ENCODE peak calls at places on chromosomes 13 and 19, in eight cellular contexts. One of them, this sample, is unnamed.

GRCh38 chr13:43567608-43568007 is 219.2 kb downstream of the ENOX1 start:
- DNase-seq in MM.1S: no peak
- DNase-seq in right atrium auricular region: no peak
- DNase-seq in cardiac muscle cell: no peak
- DNase-seq in AG04450: no peak
- DNase-seq in heart right ventricle: no peak
- DNase-seq in ovary: no peak
- DNase-seq in astrocyte: no peak
- DNase-seq in this sample: peak; percentile 36

GRCh38 chr19:16324384-16325160 is at the start of gene KLF2:
- DNase-seq in MM.1S: peak; percentile 96
- DNase-seq in right atrium auricular region: peak; percentile 94
- DNase-seq in heart right ventricle: peak; percentile 97
- DNase-seq in AG04450: peak; percentile 67
- DNase-seq in cardiac muscle cell: peak; percentile 95
- DNase-seq in astrocyte: peak; percentile 77
- DNase-seq in ovary: peak; percentile 98
- DNase-seq in this sample: peak; percentile 64

GRCh38 chr13:109211616-109212015 is 574.8 kb downstream of the IRS2 start:
- DNase-seq in heart right ventricle: no peak
- DNase-seq in right atrium auricular region: no peak
- DNase-seq in AG04450: no peak
- DNase-seq in cardiac muscle cell: no peak
- DNase-seq in astrocyte: peak; percentile 25
- DNase-seq in ovary: no peak
- DNase-seq in MM.1S: no peak
- DNase-seq in this sample: peak; percentile 8

GRCh38 chr19:43406297-43406696 is 8.4 kb upstream of the TEX101 start:
- DNase-seq in AG04450: no peak
- DNase-seq in cardiac muscle cell: no peak
- DNase-seq in MM.1S: no peak
- DNase-seq in heart right ventricle: no peak
- DNase-seq in ovary: no peak
- DNase-seq in astrocyte: no peak
- DNase-seq in right atrium auricular region: no peak
- DNase-seq in this sample: no peak

GRCh38 chr13:101204270-101205011 is 211.9 kb downstream of the NALCN start:
- DNase-seq in MM.1S: no peak
- DNase-seq in astrocyte: peak; percentile 28
- DNase-seq in heart right ventricle: no peak
- DNase-seq in AG04450: no peak
- DNase-seq in cardiac muscle cell: no peak
- DNase-seq in ovary: no peak
- DNase-seq in right atrium auricular region: no peak
- DNase-seq in this sample: peak; percentile 13

GRCh38 chr13:73273737-73274136 is 214.9 kb downstream of the KLF5 start:
- DNase-seq in ovary: no peak
- DNase-seq in right atrium auricular region: no peak
- DNase-seq in heart right ventricle: no peak
- DNase-seq in astrocyte: peak; percentile 95
- DNase-seq in cardiac muscle cell: peak; percentile 3
- DNase-seq in AG04450: peak; percentile 78
- DNase-seq in MM.1S: no peak
- DNase-seq in this sample: peak; percentile 73

GRCh38 chr13:66409542-66409941 is 820.6 kb downstream of the PCDH9 start:
- DNase-seq in AG04450: no peak
- DNase-seq in ovary: no peak
- DNase-seq in astrocyte: no peak
- DNase-seq in right atrium auricular region: no peak
- DNase-seq in cardiac muscle cell: no peak
- DNase-seq in MM.1S: no peak
- DNase-seq in heart right ventricle: no peak
- DNase-seq in this sample: no peak

GRCh38 chr13:20424559-20424852 is 101.2 kb downstream of the CRYL1 start:
- DNase-seq in right atrium auricular region: no peak
- DNase-seq in astrocyte: no peak
- DNase-seq in cardiac muscle cell: no peak
- DNase-seq in MM.1S: no peak
- DNase-seq in ovary: no peak
- DNase-seq in heart right ventricle: no peak
- DNase-seq in AG04450: no peak
- DNase-seq in this sample: no peak

GRCh38 chr13:108777421-108778420 is 148.3 kb downstream of the MYO16 start:
- DNase-seq in AG04450: peak; percentile 21
- DNase-seq in right atrium auricular region: no peak
- DNase-seq in MM.1S: no peak
- DNase-seq in cardiac muscle cell: no peak
- DNase-seq in heart right ventricle: no peak
- DNase-seq in astrocyte: no peak
- DNase-seq in ovary: no peak
- DNase-seq in this sample: no peak

GRCh38 chr19:17993076-17993813 is 14.7 kb upstream of the ARRDC2 start:
- DNase-seq in ovary: no peak
- DNase-seq in AG04450: no peak
- DNase-seq in cardiac muscle cell: no peak
- DNase-seq in right atrium auricular region: no peak
- DNase-seq in heart right ventricle: no peak
- DNase-seq in astrocyte: no peak
- DNase-seq in MM.1S: no peak
- DNase-seq in this sample: no peak

GRCh38 chr19:10027158-10027997 is 14.1 kb downstream of the RDH8 start:
- DNase-seq in ovary: peak; percentile 98
- DNase-seq in MM.1S: peak; percentile 89
- DNase-seq in right atrium auricular region: peak; percentile 92
- DNase-seq in AG04450: peak; percentile 82
- DNase-seq in heart right ventricle: peak; percentile 96
- DNase-seq in astrocyte: peak; percentile 74
- DNase-seq in cardiac muscle cell: peak; percentile 96
- DNase-seq in this sample: peak; percentile 58

DNA sequence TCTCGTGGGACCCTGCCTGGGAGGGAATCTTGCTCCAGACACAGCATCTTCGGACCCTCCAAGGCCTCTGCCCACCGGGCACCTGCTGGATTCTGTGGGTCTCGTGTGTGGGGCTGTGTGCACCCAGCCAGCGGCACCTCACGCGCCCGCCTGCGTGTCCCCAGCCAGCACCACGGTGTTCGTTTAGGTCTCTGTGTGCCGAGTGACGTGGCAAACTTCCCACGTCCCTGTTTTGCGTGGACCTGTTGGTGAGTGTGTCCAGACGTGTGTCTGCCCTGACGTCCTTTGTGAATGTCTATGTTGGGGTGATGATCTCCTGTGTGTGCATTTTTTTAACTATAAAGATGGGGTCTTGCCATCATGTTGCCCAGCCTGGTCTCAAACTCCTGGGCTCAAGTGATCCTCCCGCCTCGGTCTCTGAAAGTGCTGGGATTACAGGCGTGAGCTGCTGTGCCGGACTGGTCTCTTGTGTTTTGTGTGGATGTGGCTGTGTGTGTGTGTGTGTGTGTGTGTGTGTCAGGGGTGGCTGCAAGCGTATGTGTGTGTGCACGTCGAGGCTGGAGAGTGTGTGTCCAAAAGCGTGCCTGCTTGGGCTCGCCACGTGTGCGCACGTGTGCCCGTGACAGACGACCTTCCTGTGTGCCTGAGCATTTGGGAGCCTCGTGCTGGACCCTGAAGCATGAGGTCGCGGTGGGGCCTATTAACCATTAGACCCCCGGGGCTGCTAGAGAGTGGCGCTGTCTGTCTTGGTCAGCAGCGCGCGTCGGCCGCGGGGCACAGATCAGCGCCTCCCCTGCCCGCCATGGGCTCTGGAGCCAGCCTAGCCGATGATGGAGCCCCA is 15.7 kb downstream of the ARID3A start:
- DNase-seq in heart right ventricle: no peak
- DNase-seq in cardiac muscle cell: no peak
- DNase-seq in right atrium auricular region: no peak
- DNase-seq in AG04450: no peak
- DNase-seq in MM.1S: no peak
- DNase-seq in astrocyte: no peak
- DNase-seq in ovary: no peak
- DNase-seq in this sample: no peak
- H3K4me3 ChIP-seq in heart right ventricle: peak overlapping the region; percentile 41
- H3K4me3 ChIP-seq in cardiac muscle cell: no peak overlapping the region
- H3K4me3 ChIP-seq in right atrium auricular region: peak overlapping the region; percentile 40
- H3K4me3 ChIP-seq in AG04450: no peak overlapping the region
- H3K4me3 ChIP-seq in MM.1S: no peak overlapping the region
- H3K4me3 ChIP-seq in astrocyte: no peak overlapping the region
- H3K4me3 ChIP-seq in ovary: no peak overlapping the region
- H3K4me3 ChIP-seq in this sample: peak overlapping the region; percentile 11

GRCh38 chr19:41537789-41538188 is 38.2 kb upstream of the CEACAM21 start:
- DNase-seq in MM.1S: no peak
- DNase-seq in ovary: no peak
- DNase-seq in right atrium auricular region: no peak
- DNase-seq in heart right ventricle: no peak
- DNase-seq in AG04450: no peak
- DNase-seq in cardiac muscle cell: no peak
- DNase-seq in astrocyte: no peak
- DNase-seq in this sample: no peak
- TF ChIP-seq CTCF in MM.1S: peak; percentile 60
- TF ChIP-seq CTCF in ovary: no peak
- TF ChIP-seq CTCF in right atrium auricular region: peak; percentile 63
- TF ChIP-seq CTCF in heart right ventricle: peak; percentile 62
- TF ChIP-seq CTCF in AG04450: peak; percentile 62
- TF ChIP-seq CTCF in cardiac muscle cell: peak; percentile 65
- TF ChIP-seq CTCF in astrocyte: peak; percentile 49
- TF ChIP-seq CTCF in this sample: peak; percentile 61

DNA sequence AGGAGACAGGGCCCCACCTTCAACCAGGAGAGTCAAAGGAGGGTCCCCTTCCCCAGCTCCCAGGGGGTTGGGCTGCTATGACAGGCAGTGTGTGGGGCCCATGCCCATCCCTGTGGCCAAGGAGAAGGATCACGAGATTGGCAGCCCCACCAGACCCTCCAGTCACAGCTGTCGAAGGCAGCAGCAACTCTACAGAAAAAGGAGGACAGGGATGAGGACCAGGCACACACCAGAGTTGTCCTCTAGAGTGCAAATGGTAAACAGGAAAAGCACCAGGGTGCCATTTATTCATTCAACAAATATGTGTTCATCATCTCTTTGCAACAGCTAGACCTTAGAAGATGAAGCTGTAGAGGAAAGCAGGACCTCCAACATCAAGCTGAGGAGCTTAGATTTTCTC is 4.1 kb downstream of the PTH2 start:
- DNase-seq in astrocyte: no peak
- DNase-seq in right atrium auricular region: no peak
- DNase-seq in cardiac muscle cell: no peak
- DNase-seq in heart right ventricle: no peak
- DNase-seq in AG04450: no peak
- DNase-seq in ovary: no peak
- DNase-seq in MM.1S: no peak
- DNase-seq in this sample: no peak
- H3K27me3 ChIP-seq in astrocyte: peaks cover 67% of the 10 kb centered on the region
- H3K27me3 ChIP-seq in right atrium auricular region: peaks cover 19% of the 10 kb centered on the region
- H3K27me3 ChIP-seq in cardiac muscle cell: peaks cover 27% of the 10 kb centered on the region
- H3K27me3 ChIP-seq in heart right ventricle: peaks cover 88% of the 10 kb centered on the region
- H3K27me3 ChIP-seq in AG04450: peaks cover 76% of the 10 kb centered on the region
- H3K27me3 ChIP-seq in ovary: peaks cover 9% of the 10 kb centered on the region
- H3K27me3 ChIP-seq in MM.1S: peaks cover 95% of the 10 kb centered on the region
- H3K27me3 ChIP-seq in this sample: peaks cover 54% of the 10 kb centered on the region

DNA sequence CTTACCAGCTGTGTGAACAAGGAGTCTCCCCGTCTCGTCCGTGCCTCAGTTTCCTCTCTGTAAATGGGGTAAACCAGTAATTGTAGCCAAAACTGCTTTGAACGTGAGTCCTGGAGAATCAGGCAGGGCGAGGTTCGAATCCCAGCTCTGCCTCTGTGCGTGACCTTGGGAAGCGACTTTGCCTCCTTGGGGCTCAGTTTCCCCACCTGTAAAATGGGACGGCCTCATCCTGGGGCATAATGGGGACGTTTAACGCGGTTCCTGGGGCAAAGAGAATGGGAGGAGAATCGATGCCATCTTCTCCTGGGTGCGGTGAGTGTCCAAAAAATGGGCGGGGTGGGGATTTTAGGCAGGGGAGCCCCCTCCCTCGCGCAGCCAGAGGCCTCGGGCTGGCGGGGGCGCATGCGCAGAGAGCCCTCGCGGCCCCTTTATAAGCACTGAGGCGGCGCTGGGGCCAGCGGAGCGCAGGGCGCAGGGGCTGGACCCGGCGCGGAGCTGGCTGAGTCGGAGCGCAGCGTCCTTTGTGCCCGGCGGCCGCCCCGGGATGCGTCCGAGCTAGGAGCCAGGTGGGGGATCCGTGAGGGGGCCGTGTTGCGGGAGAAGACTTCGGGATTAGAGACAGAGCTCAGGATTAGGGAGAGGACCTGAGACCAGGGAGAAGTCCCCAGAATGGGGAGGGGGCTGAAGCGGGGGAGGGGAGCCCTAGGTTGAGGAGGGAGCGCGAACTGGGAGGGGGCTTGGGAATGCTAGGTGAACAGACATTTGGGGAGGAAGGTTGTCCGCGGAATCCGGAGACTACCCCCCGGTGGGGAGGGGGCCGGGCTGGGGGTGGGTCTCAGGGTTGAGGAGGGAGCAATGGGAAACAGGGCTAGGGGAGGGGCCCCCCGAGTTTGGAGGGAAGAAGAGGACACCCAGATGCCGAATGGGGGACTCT is at the start of gene NCAN:
- DNase-seq in ovary: no peak
- DNase-seq in astrocyte: no peak
- DNase-seq in heart right ventricle: no peak
- DNase-seq in cardiac muscle cell: peak; percentile 65
- DNase-seq in MM.1S: no peak
- DNase-seq in AG04450: no peak
- DNase-seq in right atrium auricular region: no peak
- DNase-seq in this sample: no peak
- H3K4me3 ChIP-seq in ovary: no peak within 1 kb of the TSS
- H3K4me3 ChIP-seq in astrocyte: no peak within 1 kb of the TSS
- H3K4me3 ChIP-seq in heart right ventricle: no peak within 1 kb of the TSS
- H3K4me3 ChIP-seq in cardiac muscle cell: no peak within 1 kb of the TSS
- H3K4me3 ChIP-seq in MM.1S: no peak within 1 kb of the TSS
- H3K4me3 ChIP-seq in AG04450: no peak within 1 kb of the TSS
- H3K4me3 ChIP-seq in right atrium auricular region: no peak within 1 kb of the TSS
- H3K4me3 ChIP-seq in this sample: no peak within 1 kb of the TSS